ENCODE peak calls at places on chromosomes 5 and 9, in six cellular contexts. One of them, this sample, is unnamed.

GRCh38 chr5:15609076-15609725 is 109.2 kb downstream of the FBXL7 start:
- DNase-seq in K562: no peak
- DNase-seq in GM12878: no peak
- DNase-seq in HCT116: no peak
- DNase-seq in HepG2: no peak
- DNase-seq in H1: no peak
- DNase-seq in this sample: no peak

GRCh38 chr5:131769961-131770360 is 26.9 kb downstream of the FNIP1 start:
- DNase-seq in K562: no peak
- DNase-seq in GM12878: no peak
- DNase-seq in HCT116: no peak
- DNase-seq in HepG2: peak; percentile 31
- DNase-seq in H1: no peak
- DNase-seq in this sample: no peak

GRCh38 chr9:78562021-78562420 is 265.1 kb downstream of the PSAT1 start:
- DNase-seq in K562: no peak
- DNase-seq in GM12878: no peak
- DNase-seq in HCT116: no peak
- DNase-seq in HepG2: no peak
- DNase-seq in H1: no peak
- DNase-seq in this sample: no peak

GRCh38 chr9:616694-617093 is 224.8 kb upstream of the DMRT1 start:
- DNase-seq in K562: no peak
- DNase-seq in GM12878: no peak
- DNase-seq in HCT116: no peak
- DNase-seq in HepG2: no peak
- DNase-seq in H1: no peak
- DNase-seq in this sample: no peak

GRCh38 chr9:121718063-121718462 is 66.6 kb downstream of the DAB2IP start:
- DNase-seq in K562: no peak
- DNase-seq in GM12878: no peak
- DNase-seq in HCT116: no peak
- DNase-seq in HepG2: no peak
- DNase-seq in H1: no peak
- DNase-seq in this sample: no peak

GRCh38 chr5:179403426-179404147 is 58.3 kb upstream of the ADAMTS2 start:
- DNase-seq in K562: no peak
- DNase-seq in GM12878: no peak
- DNase-seq in HCT116: no peak
- DNase-seq in HepG2: no peak
- DNase-seq in H1: no peak
- DNase-seq in this sample: no peak

GRCh38 chr9:110969971-110970381 is 68.3 kb downstream of the LPAR1 start:
- DNase-seq in K562: no peak
- DNase-seq in GM12878: no peak
- DNase-seq in HCT116: no peak
- DNase-seq in HepG2: peak; percentile 5
- DNase-seq in H1: no peak
- DNase-seq in this sample: no peak

GRCh38 chr9:120947222-120947621 is 20.6 kb upstream of the TRAF1 start:
- DNase-seq in K562: no peak
- DNase-seq in GM12878: no peak
- DNase-seq in HCT116: no peak
- DNase-seq in HepG2: no peak
- DNase-seq in H1: no peak
- DNase-seq in this sample: no peak

GRCh38 chr9:84216151-84216550 is 124.4 kb downstream of the SLC28A3 start:
- DNase-seq in K562: no peak
- DNase-seq in GM12878: no peak
- DNase-seq in HCT116: no peak
- DNase-seq in HepG2: no peak
- DNase-seq in H1: no peak
- DNase-seq in this sample: no peak

GRCh38 chr5:34695275-34696032 is 39.3 kb downstream of the RAI14 start:
- DNase-seq in K562: no peak
- DNase-seq in GM12878: no peak
- DNase-seq in HCT116: no peak
- DNase-seq in HepG2: no peak
- DNase-seq in H1: no peak
- DNase-seq in this sample: no peak

GRCh38 chr9:79757906-79758669 is 186.3 kb downstream of the TLE4 start:
- DNase-seq in K562: no peak
- DNase-seq in GM12878: no peak
- DNase-seq in HCT116: no peak
- DNase-seq in HepG2: no peak
- DNase-seq in H1: no peak
- DNase-seq in this sample: no peak

GRCh38 chr5:27947088-27947487 is 908.7 kb upstream of the CDH9 start:
- DNase-seq in K562: no peak
- DNase-seq in GM12878: no peak
- DNase-seq in HCT116: no peak
- DNase-seq in HepG2: no peak
- DNase-seq in H1: no peak
- DNase-seq in this sample: no peak

GRCh38 chr5:105840800-105841199 is 1829.9 kb downstream of the EFNA5 start:
- DNase-seq in K562: no peak
- DNase-seq in GM12878: no peak
- DNase-seq in HCT116: no peak
- DNase-seq in HepG2: no peak
- DNase-seq in H1: no peak
- DNase-seq in this sample: no peak

GRCh38 chr5:122649080-122649479 is 125.8 kb upstream of the SNX2 start:
- DNase-seq in K562: no peak
- DNase-seq in GM12878: no peak
- DNase-seq in HCT116: no peak
- DNase-seq in HepG2: no peak
- DNase-seq in H1: no peak
- DNase-seq in this sample: no peak

GRCh38 chr5:148416921-148417320 is 33.2 kb downstream of the FBXO38 start:
- DNase-seq in K562: no peak
- DNase-seq in GM12878: no peak
- DNase-seq in HCT116: no peak
- DNase-seq in HepG2: no peak
- DNase-seq in H1: no peak
- DNase-seq in this sample: no peak

GRCh38 chr9:126773004-126773607 is 31.7 kb upstream of the ZBTB43 start:
- DNase-seq in K562: peak; percentile 43
- DNase-seq in GM12878: no peak
- DNase-seq in HCT116: no peak
- DNase-seq in HepG2: peak; percentile 32
- DNase-seq in H1: peak; percentile 17
- DNase-seq in this sample: peak; percentile 38

GRCh38 chr9:37198034-37198718 is 77.8 kb downstream of the ZCCHC7 start:
- DNase-seq in K562: no peak
- DNase-seq in GM12878: no peak
- DNase-seq in HCT116: no peak
- DNase-seq in HepG2: no peak
- DNase-seq in H1: no peak
- DNase-seq in this sample: no peak

GRCh38 chr9:37200572-37201005 is 80.2 kb downstream of the ZCCHC7 start:
- DNase-seq in K562: peak; percentile 50
- DNase-seq in GM12878: no peak
- DNase-seq in HCT116: no peak
- DNase-seq in HepG2: no peak
- DNase-seq in H1: no peak
- DNase-seq in this sample: no peak

GRCh38 chr9:37201581-37201980 is 81.2 kb downstream of the ZCCHC7 start:
- DNase-seq in K562: no peak
- DNase-seq in GM12878: no peak
- DNase-seq in HCT116: no peak
- DNase-seq in HepG2: no peak
- DNase-seq in H1: no peak
- DNase-seq in this sample: peak; percentile 11

GRCh38 chr9:37198831-37199230 is 78.5 kb downstream of the ZCCHC7 start:
- DNase-seq in K562: no peak
- DNase-seq in GM12878: no peak
- DNase-seq in HCT116: no peak
- DNase-seq in HepG2: no peak
- DNase-seq in H1: no peak
- DNase-seq in this sample: no peak

DNA sequence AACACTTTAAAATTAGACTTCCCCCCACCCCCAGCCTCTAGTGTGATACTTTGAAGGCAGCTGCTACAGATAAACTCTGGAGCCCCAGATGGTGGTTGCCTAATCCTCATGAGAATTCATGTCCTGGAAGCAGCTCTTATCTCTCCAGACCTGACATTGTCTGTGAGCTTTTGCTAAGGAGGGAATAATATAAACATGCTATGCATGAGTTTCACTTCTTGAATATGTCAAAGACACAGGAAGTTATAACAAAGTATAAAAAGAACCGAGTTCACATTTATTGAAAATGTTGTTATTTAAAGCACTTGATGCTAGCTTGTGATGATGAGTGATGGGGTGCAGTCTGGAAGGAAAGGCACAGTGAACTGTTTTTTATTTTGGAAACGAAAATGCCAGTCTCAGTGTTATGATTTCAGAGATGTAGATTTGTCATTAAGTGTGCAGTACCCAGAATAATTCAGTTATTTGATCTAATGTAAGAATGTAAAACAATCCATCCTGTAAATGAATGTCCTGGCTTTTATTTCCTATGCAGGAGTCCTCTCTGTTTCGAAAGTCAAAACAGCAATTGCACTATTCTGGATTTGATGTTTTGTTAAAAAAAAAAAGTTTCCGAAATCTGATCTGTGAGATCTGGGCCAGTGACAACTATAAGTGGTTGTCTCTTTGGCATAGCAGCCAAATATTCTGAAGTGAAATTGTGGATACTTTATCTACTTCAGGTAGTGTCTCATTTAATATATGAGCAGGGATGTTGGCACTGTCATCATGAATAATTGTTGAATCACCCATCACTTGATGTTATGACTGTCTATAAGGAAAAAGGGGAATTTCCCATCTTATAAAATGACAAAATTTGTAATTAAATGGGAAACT is 77.0 kb downstream of the ZCCHC7 start:
- DNase-seq in K562: peak; percentile 82
- DNase-seq in GM12878: peak; percentile 79
- DNase-seq in HCT116: no peak
- DNase-seq in HepG2: no peak
- DNase-seq in H1: no peak
- DNase-seq in this sample: peak; percentile 25
- H3K4me1 ChIP-seq in K562: peaks cover 23% of the 10 kb centered on the region
- H3K4me1 ChIP-seq in GM12878: peaks cover 47% of the 10 kb centered on the region
- H3K4me1 ChIP-seq in HCT116: peaks cover 8% of the 10 kb centered on the region
- H3K4me1 ChIP-seq in HepG2: no peaks in the 10 kb centered on the region
- H3K4me1 ChIP-seq in H1: peaks cover 2% of the 10 kb centered on the region
- H3K4me1 ChIP-seq in this sample: no peaks in the 10 kb centered on the region

DNA sequence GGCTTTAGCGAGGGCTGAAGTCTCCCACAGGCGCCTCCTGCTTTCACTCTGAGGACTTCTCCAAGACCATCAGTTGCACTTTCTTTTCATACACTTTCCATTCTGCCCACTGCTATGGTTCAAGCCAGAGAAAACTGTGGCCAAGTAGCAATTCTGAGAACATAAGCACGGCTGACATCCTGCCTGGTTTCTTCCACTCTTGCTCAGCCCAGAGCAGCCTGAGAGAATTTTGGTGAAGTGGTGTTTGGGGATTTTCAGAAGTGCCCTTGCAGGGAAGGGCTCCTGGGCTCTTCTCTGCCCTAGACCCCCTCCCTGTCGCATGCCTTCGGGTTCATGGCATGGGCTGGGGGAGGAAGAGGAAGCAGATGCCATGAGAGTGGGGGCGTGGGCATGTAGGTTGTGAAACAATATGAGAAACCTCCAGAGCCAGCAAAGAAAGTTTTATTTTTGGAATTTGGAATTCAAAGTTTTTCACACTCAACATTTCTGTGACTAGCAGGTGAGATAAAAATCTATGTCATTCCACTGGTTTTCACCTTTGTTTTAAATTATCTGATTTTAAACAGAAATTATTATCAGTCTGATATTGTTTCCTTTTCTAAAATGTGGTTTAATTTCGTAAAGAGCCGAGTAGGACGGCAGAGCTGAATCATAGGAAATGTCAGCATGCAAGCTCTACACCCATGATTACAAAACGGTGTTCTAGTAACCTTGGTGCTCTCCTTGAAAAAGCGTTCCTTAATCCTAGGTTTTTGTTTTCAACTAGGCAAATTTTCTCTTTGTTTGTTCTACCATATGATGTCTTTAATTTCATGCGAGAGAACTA is 27.8 kb upstream of the TNFSF8 start:
- DNase-seq in K562: no peak
- DNase-seq in GM12878: no peak
- DNase-seq in HCT116: no peak
- DNase-seq in HepG2: no peak
- DNase-seq in H1: no peak
- DNase-seq in this sample: no peak
- TF ChIP-seq ZNF274 in K562: no peak
- TF ChIP-seq ZNF274 in GM12878: no peak
- TF ChIP-seq ZNF274 in HCT116: no peak
- TF ChIP-seq ZNF274 in HepG2: no peak
- TF ChIP-seq ZNF274 in H1: no peak
- TF ChIP-seq ZNF274 in this sample: no peak

GRCh38 chr9:75086443-75087278 is 1.3 kb downstream of the NMRK1 start:
- DNase-seq in K562: no peak
- DNase-seq in GM12878: no peak
- DNase-seq in HCT116: no peak
- DNase-seq in HepG2: peak; percentile 39
- DNase-seq in H1: no peak
- DNase-seq in this sample: no peak
- H3K4me3 ChIP-seq in K562: peak overlapping the region; percentile 86
- H3K4me3 ChIP-seq in GM12878: peak overlapping the region; percentile 90
- H3K4me3 ChIP-seq in HCT116: peak overlapping the region; percentile 57
- H3K4me3 ChIP-seq in HepG2: peak overlapping the region; percentile 91
- H3K4me3 ChIP-seq in H1: peak overlapping the region; percentile 75
- H3K4me3 ChIP-seq in this sample: peak overlapping the region; percentile 83

DNA sequence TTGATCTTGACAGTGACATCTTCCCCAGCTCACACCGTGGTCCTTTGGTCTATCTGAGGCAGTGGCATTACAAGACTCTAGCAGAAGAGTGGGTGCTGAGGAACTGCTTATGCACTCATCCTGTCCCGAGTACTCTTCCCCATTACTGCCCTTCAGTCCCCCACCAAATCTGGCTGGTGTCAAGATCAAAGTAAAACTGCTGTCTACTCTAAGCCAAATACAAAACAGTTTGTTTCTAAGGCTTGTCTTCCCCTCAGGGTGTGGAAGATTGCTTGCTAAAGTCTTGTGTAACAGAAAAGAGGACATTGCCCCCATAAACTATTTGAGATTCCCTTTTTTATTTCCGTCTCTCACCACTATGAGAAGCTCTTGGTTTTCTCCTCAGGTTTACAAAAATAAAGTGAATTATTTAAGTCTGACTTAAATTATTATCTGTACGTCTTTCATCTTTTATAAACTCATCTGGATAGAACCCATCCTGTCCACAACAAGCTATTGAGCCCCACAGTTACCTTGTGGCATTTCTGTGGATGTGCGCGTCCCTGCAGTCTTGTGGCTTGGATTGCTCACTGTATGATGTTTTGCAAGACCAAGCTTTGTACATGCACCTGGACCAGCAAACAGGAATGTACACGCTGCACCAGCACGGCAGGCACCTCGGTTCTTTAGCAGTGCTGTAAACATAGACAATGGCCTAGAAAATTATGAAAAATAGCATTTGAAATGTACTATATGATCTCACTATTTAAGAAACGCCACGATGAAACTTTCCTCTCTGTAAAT is 61.0 kb downstream of the CYSTM1 start:
- DNase-seq in K562: no peak
- DNase-seq in GM12878: no peak
- DNase-seq in HCT116: no peak
- DNase-seq in HepG2: peak; percentile 48
- DNase-seq in H1: no peak
- DNase-seq in this sample: no peak
- H3K4me1 ChIP-seq in K562: peaks cover 16% of the 10 kb centered on the region
- H3K4me1 ChIP-seq in GM12878: no peaks in the 10 kb centered on the region
- H3K4me1 ChIP-seq in HCT116: peaks cover 9% of the 10 kb centered on the region
- H3K4me1 ChIP-seq in HepG2: peaks cover 46% of the 10 kb centered on the region
- H3K4me1 ChIP-seq in H1: no peaks in the 10 kb centered on the region
- H3K4me1 ChIP-seq in this sample: peaks cover 3% of the 10 kb centered on the region

GRCh38 chr9:124897570-124898460 is 35.9 kb downstream of the ARPC5L start:
- DNase-seq in K562: no peak
- DNase-seq in GM12878: no peak
- DNase-seq in HCT116: no peak
- DNase-seq in HepG2: peak; percentile 91
- DNase-seq in H1: no peak
- DNase-seq in this sample: no peak
- TF ChIP-seq ZNF274 in K562: no peak
- TF ChIP-seq ZNF274 in GM12878: no peak
- TF ChIP-seq ZNF274 in HCT116: no peak
- TF ChIP-seq ZNF274 in HepG2: no peak
- TF ChIP-seq ZNF274 in H1: no peak
- TF ChIP-seq ZNF274 in this sample: no peak